ENCODE peak calls at places on chromosomes 12 and 14, in ten cellular contexts. One of them, this sample, is unnamed.

GRCh38 chr12:4540633-4541032 is 1.9 kb downstream of the RAD51AP1 start:
- DNase-seq in GM12878: no peak
- DNase-seq in CD4-positive, CD25-positive, alpha-beta regulatory T cell: no peak
- DNase-seq in psoas muscle: no peak
- DNase-seq in pancreas: no peak
- DNase-seq in fibroblast of pulmonary artery: no peak
- DNase-seq in CD8-positive, alpha-beta T cell: no peak
- DNase-seq in ovary: no peak
- DNase-seq in foreskin fibroblast: no peak
- DNase-seq in lower leg skin: no peak
- DNase-seq in this sample: peak

GRCh38 chr12:52243264-52243773 is 10.3 kb downstream of the KRT7 start:
- DNase-seq in lower leg skin: no peak
- DNase-seq in foreskin fibroblast: no peak
- DNase-seq in CD8-positive, alpha-beta T cell: no peak
- DNase-seq in fibroblast of pulmonary artery: no peak
- DNase-seq in CD4-positive, CD25-positive, alpha-beta regulatory T cell: no peak
- DNase-seq in pancreas: no peak
- DNase-seq in ovary: no peak
- DNase-seq in GM12878: no peak
- DNase-seq in psoas muscle: no peak
- DNase-seq in this sample: no peak

GRCh38 chr14:47539065-47539464 is 136.3 kb downstream of the MDGA2 start:
- DNase-seq in lower leg skin: no peak
- DNase-seq in GM12878: no peak
- DNase-seq in psoas muscle: no peak
- DNase-seq in foreskin fibroblast: no peak
- DNase-seq in fibroblast of pulmonary artery: peak
- DNase-seq in CD4-positive, CD25-positive, alpha-beta regulatory T cell: no peak
- DNase-seq in CD8-positive, alpha-beta T cell: no peak
- DNase-seq in ovary: no peak
- DNase-seq in pancreas: no peak
- DNase-seq in this sample: peak

GRCh38 chr14:20986811-20987210 is 3.0 kb upstream of the METTL17 start:
- DNase-seq in psoas muscle: no peak
- DNase-seq in pancreas: peak
- DNase-seq in GM12878: no peak
- DNase-seq in CD8-positive, alpha-beta T cell: no peak
- DNase-seq in fibroblast of pulmonary artery: peak
- DNase-seq in lower leg skin: peak
- DNase-seq in ovary: no peak
- DNase-seq in CD4-positive, CD25-positive, alpha-beta regulatory T cell: no peak
- DNase-seq in foreskin fibroblast: peak
- DNase-seq in this sample: no peak

GRCh38 chr14:104993808-104994591 is 8.4 kb downstream of the CLBA1 start:
- DNase-seq in fibroblast of pulmonary artery: no peak
- DNase-seq in lower leg skin: no peak
- DNase-seq in CD4-positive, CD25-positive, alpha-beta regulatory T cell: no peak
- DNase-seq in pancreas: no peak
- DNase-seq in ovary: no peak
- DNase-seq in foreskin fibroblast: no peak
- DNase-seq in psoas muscle: no peak
- DNase-seq in GM12878: no peak
- DNase-seq in CD8-positive, alpha-beta T cell: no peak
- DNase-seq in this sample: no peak

GRCh38 chr14:62064741-62065323 is 302.6 kb downstream of the SNAPC1 start:
- DNase-seq in foreskin fibroblast: no peak
- DNase-seq in pancreas: no peak
- DNase-seq in ovary: no peak
- DNase-seq in lower leg skin: no peak
- DNase-seq in psoas muscle: no peak
- DNase-seq in fibroblast of pulmonary artery: no peak
- DNase-seq in CD8-positive, alpha-beta T cell: no peak
- DNase-seq in CD4-positive, CD25-positive, alpha-beta regulatory T cell: no peak
- DNase-seq in GM12878: no peak
- DNase-seq in this sample: no peak

GRCh38 chr14:77230914-77231313 is 40.1 kb downstream of the NGB start:
- DNase-seq in foreskin fibroblast: no peak
- DNase-seq in CD8-positive, alpha-beta T cell: no peak
- DNase-seq in pancreas: no peak
- DNase-seq in lower leg skin: no peak
- DNase-seq in psoas muscle: no peak
- DNase-seq in ovary: no peak
- DNase-seq in fibroblast of pulmonary artery: no peak
- DNase-seq in GM12878: no peak
- DNase-seq in CD4-positive, CD25-positive, alpha-beta regulatory T cell: no peak
- DNase-seq in this sample: no peak

GRCh38 chr12:112506513-112507166 is 87.9 kb downstream of the PTPN11 start:
- DNase-seq in foreskin fibroblast: no peak
- DNase-seq in GM12878: no peak
- DNase-seq in ovary: no peak
- DNase-seq in CD8-positive, alpha-beta T cell: no peak
- DNase-seq in CD4-positive, CD25-positive, alpha-beta regulatory T cell: no peak
- DNase-seq in fibroblast of pulmonary artery: peak
- DNase-seq in pancreas: no peak
- DNase-seq in psoas muscle: no peak
- DNase-seq in lower leg skin: no peak
- DNase-seq in this sample: no peak

GRCh38 chr12:130280226-130280625 is 57.5 kb upstream of the PIWIL1 start:
- DNase-seq in psoas muscle: no peak
- DNase-seq in CD8-positive, alpha-beta T cell: no peak
- DNase-seq in GM12878: no peak
- DNase-seq in ovary: no peak
- DNase-seq in foreskin fibroblast: no peak
- DNase-seq in pancreas: no peak
- DNase-seq in fibroblast of pulmonary artery: no peak
- DNase-seq in lower leg skin: no peak
- DNase-seq in CD4-positive, CD25-positive, alpha-beta regulatory T cell: no peak
- DNase-seq in this sample: no peak

GRCh38 chr12:130286041-130286440 is 51.6 kb upstream of the PIWIL1 start:
- DNase-seq in GM12878: no peak
- DNase-seq in ovary: no peak
- DNase-seq in CD4-positive, CD25-positive, alpha-beta regulatory T cell: no peak
- DNase-seq in foreskin fibroblast: no peak
- DNase-seq in fibroblast of pulmonary artery: no peak
- DNase-seq in psoas muscle: no peak
- DNase-seq in lower leg skin: no peak
- DNase-seq in pancreas: no peak
- DNase-seq in CD8-positive, alpha-beta T cell: no peak
- DNase-seq in this sample: peak

GRCh38 chr12:130286741-130287140 is 50.9 kb upstream of the PIWIL1 start:
- DNase-seq in pancreas: no peak
- DNase-seq in lower leg skin: no peak
- DNase-seq in CD4-positive, CD25-positive, alpha-beta regulatory T cell: no peak
- DNase-seq in foreskin fibroblast: no peak
- DNase-seq in ovary: no peak
- DNase-seq in fibroblast of pulmonary artery: no peak
- DNase-seq in psoas muscle: no peak
- DNase-seq in CD8-positive, alpha-beta T cell: no peak
- DNase-seq in GM12878: no peak
- DNase-seq in this sample: no peak

GRCh38 chr12:130281157-130281799 is 56.4 kb upstream of the PIWIL1 start:
- DNase-seq in foreskin fibroblast: no peak
- DNase-seq in lower leg skin: no peak
- DNase-seq in pancreas: peak
- DNase-seq in GM12878: no peak
- DNase-seq in ovary: peak
- DNase-seq in CD8-positive, alpha-beta T cell: peak
- DNase-seq in CD4-positive, CD25-positive, alpha-beta regulatory T cell: peak
- DNase-seq in fibroblast of pulmonary artery: no peak
- DNase-seq in psoas muscle: peak
- DNase-seq in this sample: peak
- H3K4me3 ChIP-seq in foreskin fibroblast: peak
- H3K4me3 ChIP-seq in lower leg skin: no peak
- H3K4me3 ChIP-seq in pancreas: no peak
- H3K4me3 ChIP-seq in GM12878: no peak
- H3K4me3 ChIP-seq in ovary: no peak
- H3K4me3 ChIP-seq in CD8-positive, alpha-beta T cell: no peak
- H3K4me3 ChIP-seq in CD4-positive, CD25-positive, alpha-beta regulatory T cell: no peak
- H3K4me3 ChIP-seq in fibroblast of pulmonary artery: no peak
- H3K4me3 ChIP-seq in psoas muscle: peak
- H3K4me3 ChIP-seq in this sample: no peak

GRCh38 chr12:105332925-105333324 is 2.4 kb downstream of the C12orf75 start:
- DNase-seq in fibroblast of pulmonary artery: no peak
- DNase-seq in CD4-positive, CD25-positive, alpha-beta regulatory T cell: no peak
- DNase-seq in pancreas: no peak
- DNase-seq in lower leg skin: no peak
- DNase-seq in ovary: no peak
- DNase-seq in GM12878: no peak
- DNase-seq in CD8-positive, alpha-beta T cell: no peak
- DNase-seq in foreskin fibroblast: no peak
- DNase-seq in psoas muscle: no peak
- DNase-seq in this sample: no peak

GRCh38 chr12:105334001-105334400 is 3.5 kb downstream of the C12orf75 start:
- DNase-seq in lower leg skin: no peak
- DNase-seq in CD8-positive, alpha-beta T cell: no peak
- DNase-seq in psoas muscle: no peak
- DNase-seq in CD4-positive, CD25-positive, alpha-beta regulatory T cell: no peak
- DNase-seq in fibroblast of pulmonary artery: peak
- DNase-seq in pancreas: no peak
- DNase-seq in ovary: no peak
- DNase-seq in foreskin fibroblast: peak
- DNase-seq in GM12878: no peak
- DNase-seq in this sample: no peak

GRCh38 chr12:105336411-105336810 is 5.9 kb downstream of the C12orf75 start:
- DNase-seq in pancreas: no peak
- DNase-seq in fibroblast of pulmonary artery: no peak
- DNase-seq in CD8-positive, alpha-beta T cell: no peak
- DNase-seq in lower leg skin: no peak
- DNase-seq in psoas muscle: no peak
- DNase-seq in ovary: no peak
- DNase-seq in CD4-positive, CD25-positive, alpha-beta regulatory T cell: no peak
- DNase-seq in foreskin fibroblast: no peak
- DNase-seq in GM12878: no peak
- DNase-seq in this sample: peak

GRCh38 chr12:105335856-105336255 is 5.4 kb downstream of the C12orf75 start:
- DNase-seq in psoas muscle: no peak
- DNase-seq in GM12878: no peak
- DNase-seq in fibroblast of pulmonary artery: no peak
- DNase-seq in CD8-positive, alpha-beta T cell: no peak
- DNase-seq in pancreas: no peak
- DNase-seq in CD4-positive, CD25-positive, alpha-beta regulatory T cell: no peak
- DNase-seq in lower leg skin: no peak
- DNase-seq in ovary: no peak
- DNase-seq in foreskin fibroblast: no peak
- DNase-seq in this sample: no peak

GRCh38 chr12:105334568-105334967 is 4.1 kb downstream of the C12orf75 start:
- DNase-seq in pancreas: no peak
- DNase-seq in CD8-positive, alpha-beta T cell: no peak
- DNase-seq in fibroblast of pulmonary artery: no peak
- DNase-seq in ovary: no peak
- DNase-seq in GM12878: no peak
- DNase-seq in psoas muscle: no peak
- DNase-seq in foreskin fibroblast: peak
- DNase-seq in lower leg skin: no peak
- DNase-seq in CD4-positive, CD25-positive, alpha-beta regulatory T cell: no peak
- DNase-seq in this sample: no peak
- H3K4me3 ChIP-seq in pancreas: no peak
- H3K4me3 ChIP-seq in CD8-positive, alpha-beta T cell: no peak
- H3K4me3 ChIP-seq in fibroblast of pulmonary artery: no peak
- H3K4me3 ChIP-seq in ovary: no peak
- H3K4me3 ChIP-seq in GM12878: peak
- H3K4me3 ChIP-seq in psoas muscle: no peak
- H3K4me3 ChIP-seq in foreskin fibroblast: peak
- H3K4me3 ChIP-seq in lower leg skin: no peak
- H3K4me3 ChIP-seq in CD4-positive, CD25-positive, alpha-beta regulatory T cell: no peak
- H3K4me3 ChIP-seq in this sample: no peak

DNA sequence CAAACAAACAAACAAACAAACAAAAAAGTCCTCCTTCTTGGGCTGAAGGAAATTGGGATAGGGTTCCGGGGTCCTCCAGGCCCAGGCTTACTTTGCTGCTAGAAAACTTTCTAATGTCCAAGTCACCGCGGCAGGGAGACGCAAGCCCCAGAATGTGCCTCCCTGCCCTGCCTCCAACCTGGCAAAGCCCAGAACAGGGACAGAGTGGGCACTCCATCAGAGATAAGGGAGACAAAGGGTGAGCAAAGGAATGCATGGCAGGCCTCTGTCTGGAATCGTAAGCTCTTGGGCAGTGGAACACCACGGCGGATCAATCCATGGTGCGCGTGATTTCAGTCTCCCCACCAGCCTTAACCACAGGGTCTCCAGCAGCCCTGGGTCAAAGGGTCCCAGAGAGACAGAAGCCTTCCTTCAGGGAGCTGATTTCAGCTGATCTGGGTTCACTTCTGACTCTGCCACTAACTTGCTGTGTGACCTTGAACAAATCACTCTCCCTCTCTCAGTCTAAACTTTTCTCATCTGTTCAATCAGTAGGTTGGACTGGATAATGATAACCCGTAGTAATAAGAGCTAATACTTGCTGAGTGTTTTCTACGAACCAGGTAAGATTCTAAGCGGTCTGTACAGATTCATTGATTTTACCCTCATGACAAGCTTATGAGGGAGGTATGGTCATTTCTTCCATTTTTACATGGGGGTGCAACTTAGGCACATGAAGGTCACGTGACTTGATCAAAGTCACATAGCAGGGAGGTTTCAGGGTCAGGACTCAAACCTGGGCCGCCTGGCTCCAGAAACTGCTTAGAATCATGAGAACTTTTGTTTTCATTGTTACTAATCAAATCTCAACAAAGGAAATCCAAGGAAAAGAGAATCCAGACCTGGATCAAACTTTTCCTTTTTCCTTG is 12.7 kb downstream of the RILPL1 start:
- DNase-seq in CD4-positive, CD25-positive, alpha-beta regulatory T cell: no peak
- DNase-seq in pancreas: no peak
- DNase-seq in psoas muscle: no peak
- DNase-seq in ovary: no peak
- DNase-seq in GM12878: no peak
- DNase-seq in foreskin fibroblast: no peak
- DNase-seq in CD8-positive, alpha-beta T cell: no peak
- DNase-seq in lower leg skin: no peak
- DNase-seq in fibroblast of pulmonary artery: no peak
- DNase-seq in this sample: no peak
- H3K4me3 ChIP-seq in CD4-positive, CD25-positive, alpha-beta regulatory T cell: no peak
- H3K4me3 ChIP-seq in pancreas: no peak
- H3K4me3 ChIP-seq in psoas muscle: no peak
- H3K4me3 ChIP-seq in ovary: no peak
- H3K4me3 ChIP-seq in GM12878: no peak
- H3K4me3 ChIP-seq in foreskin fibroblast: no peak
- H3K4me3 ChIP-seq in CD8-positive, alpha-beta T cell: no peak
- H3K4me3 ChIP-seq in lower leg skin: no peak
- H3K4me3 ChIP-seq in fibroblast of pulmonary artery: no peak
- H3K4me3 ChIP-seq in this sample: no peak

GRCh38 chr12:27972721-27973120 is at the start of gene PTHLH:
- DNase-seq in psoas muscle: no peak
- DNase-seq in fibroblast of pulmonary artery: no peak
- DNase-seq in pancreas: no peak
- DNase-seq in CD8-positive, alpha-beta T cell: no peak
- DNase-seq in ovary: no peak
- DNase-seq in lower leg skin: no peak
- DNase-seq in foreskin fibroblast: no peak
- DNase-seq in CD4-positive, CD25-positive, alpha-beta regulatory T cell: no peak
- DNase-seq in GM12878: no peak
- DNase-seq in this sample: no peak

GRCh38 chr12:27979145-27979544 is 6.6 kb upstream of the PTHLH start:
- DNase-seq in ovary: no peak
- DNase-seq in CD4-positive, CD25-positive, alpha-beta regulatory T cell: no peak
- DNase-seq in pancreas: no peak
- DNase-seq in CD8-positive, alpha-beta T cell: no peak
- DNase-seq in fibroblast of pulmonary artery: no peak
- DNase-seq in psoas muscle: no peak
- DNase-seq in foreskin fibroblast: no peak
- DNase-seq in GM12878: no peak
- DNase-seq in lower leg skin: no peak
- DNase-seq in this sample: no peak

GRCh38 chr12:27974735-27975221 is 2.2 kb upstream of the PTHLH start:
- DNase-seq in GM12878: no peak
- DNase-seq in psoas muscle: no peak
- DNase-seq in lower leg skin: no peak
- DNase-seq in fibroblast of pulmonary artery: no peak
- DNase-seq in CD4-positive, CD25-positive, alpha-beta regulatory T cell: no peak
- DNase-seq in ovary: no peak
- DNase-seq in foreskin fibroblast: no peak
- DNase-seq in CD8-positive, alpha-beta T cell: no peak
- DNase-seq in pancreas: no peak
- DNase-seq in this sample: no peak

GRCh38 chr12:27973487-27973890 is 956 bp upstream of the PTHLH start:
- DNase-seq in lower leg skin: no peak
- DNase-seq in CD8-positive, alpha-beta T cell: no peak
- DNase-seq in CD4-positive, CD25-positive, alpha-beta regulatory T cell: no peak
- DNase-seq in foreskin fibroblast: no peak
- DNase-seq in fibroblast of pulmonary artery: no peak
- DNase-seq in GM12878: no peak
- DNase-seq in ovary: no peak
- DNase-seq in psoas muscle: no peak
- DNase-seq in pancreas: no peak
- DNase-seq in this sample: no peak

GRCh38 chr12:27975222-27976136 is 2.9 kb upstream of the PTHLH start:
- DNase-seq in CD8-positive, alpha-beta T cell: no peak
- DNase-seq in lower leg skin: no peak
- DNase-seq in CD4-positive, CD25-positive, alpha-beta regulatory T cell: no peak
- DNase-seq in GM12878: no peak
- DNase-seq in ovary: no peak
- DNase-seq in psoas muscle: peak
- DNase-seq in pancreas: peak
- DNase-seq in fibroblast of pulmonary artery: peak
- DNase-seq in foreskin fibroblast: no peak
- DNase-seq in this sample: no peak
- H3K4me3 ChIP-seq in CD8-positive, alpha-beta T cell: no peak
- H3K4me3 ChIP-seq in lower leg skin: no peak
- H3K4me3 ChIP-seq in CD4-positive, CD25-positive, alpha-beta regulatory T cell: no peak
- H3K4me3 ChIP-seq in GM12878: no peak
- H3K4me3 ChIP-seq in ovary: no peak
- H3K4me3 ChIP-seq in psoas muscle: peak
- H3K4me3 ChIP-seq in pancreas: peak
- H3K4me3 ChIP-seq in fibroblast of pulmonary artery: peak
- H3K4me3 ChIP-seq in foreskin fibroblast: peak
- H3K4me3 ChIP-seq in this sample: no peak

This sample was measured in Jurkat, Clone E6-1.